ENCODE peak calls at places on chromosomes 2 and 18, in eight cellular contexts. One of them, this sample, is unnamed.

GRCh38 chr18:8084160-8084559 is 517.0 kb downstream of the PTPRM start:
- DNase-seq in upper lobe of right lung: no peak
- DNase-seq in breast epithelium: no peak
- DNase-seq in epithelial cell of esophagus: peak
- DNase-seq in small intestine: peak
- DNase-seq in AG04450: peak
- DNase-seq in effector memory CD4-positive, alpha-beta T cell: no peak
- DNase-seq in transverse colon: no peak
- DNase-seq in this sample: peak

GRCh38 chr2:101464841-101465240 is 10.1 kb downstream of the RFX8 start:
- DNase-seq in upper lobe of right lung: no peak
- DNase-seq in breast epithelium: no peak
- DNase-seq in epithelial cell of esophagus: peak
- DNase-seq in small intestine: no peak
- DNase-seq in AG04450: no peak
- DNase-seq in effector memory CD4-positive, alpha-beta T cell: no peak
- DNase-seq in transverse colon: no peak
- DNase-seq in this sample: peak

GRCh38 chr2:97950329-97951154 is 45.2 kb downstream of the TMEM131 start:
- DNase-seq in upper lobe of right lung: no peak
- DNase-seq in breast epithelium: no peak
- DNase-seq in epithelial cell of esophagus: peak
- DNase-seq in small intestine: no peak
- DNase-seq in AG04450: peak
- DNase-seq in effector memory CD4-positive, alpha-beta T cell: no peak
- DNase-seq in transverse colon: no peak
- DNase-seq in this sample: peak

GRCh38 chr2:30235008-30235655 is 3.8 kb downstream of the LBH start:
- DNase-seq in upper lobe of right lung: no peak
- DNase-seq in breast epithelium: no peak
- DNase-seq in epithelial cell of esophagus: peak
- DNase-seq in small intestine: no peak
- DNase-seq in AG04450: no peak
- DNase-seq in effector memory CD4-positive, alpha-beta T cell: peak
- DNase-seq in transverse colon: no peak
- DNase-seq in this sample: no peak

GRCh38 chr2:181823405-181823804 is 68.1 kb upstream of the ITPRID2 start:
- DNase-seq in upper lobe of right lung: no peak
- DNase-seq in breast epithelium: no peak
- DNase-seq in epithelial cell of esophagus: peak
- DNase-seq in small intestine: no peak
- DNase-seq in AG04450: no peak
- DNase-seq in effector memory CD4-positive, alpha-beta T cell: no peak
- DNase-seq in transverse colon: no peak
- DNase-seq in this sample: no peak

GRCh38 chr2:234395801-234396478 is 100.9 kb downstream of the ARL4C start:
- DNase-seq in upper lobe of right lung: no peak
- DNase-seq in breast epithelium: no peak
- DNase-seq in epithelial cell of esophagus: no peak
- DNase-seq in small intestine: no peak
- DNase-seq in AG04450: no peak
- DNase-seq in effector memory CD4-positive, alpha-beta T cell: no peak
- DNase-seq in transverse colon: no peak
- DNase-seq in this sample: no peak

GRCh38 chr2:12642855-12643254 is 73.9 kb upstream of the TRIB2 start:
- DNase-seq in upper lobe of right lung: no peak
- DNase-seq in breast epithelium: no peak
- DNase-seq in epithelial cell of esophagus: no peak
- DNase-seq in small intestine: no peak
- DNase-seq in AG04450: no peak
- DNase-seq in effector memory CD4-positive, alpha-beta T cell: no peak
- DNase-seq in transverse colon: no peak
- DNase-seq in this sample: no peak

GRCh38 chr2:159456500-159457426 is 159.6 kb downstream of the BAZ2B start:
- DNase-seq in upper lobe of right lung: no peak
- DNase-seq in breast epithelium: no peak
- DNase-seq in epithelial cell of esophagus: no peak
- DNase-seq in small intestine: no peak
- DNase-seq in AG04450: no peak
- DNase-seq in effector memory CD4-positive, alpha-beta T cell: no peak
- DNase-seq in transverse colon: no peak
- DNase-seq in this sample: peak

GRCh38 chr2:191304939-191305875 is 60.0 kb downstream of the MYO1B start:
- DNase-seq in upper lobe of right lung: no peak
- DNase-seq in breast epithelium: no peak
- DNase-seq in epithelial cell of esophagus: peak
- DNase-seq in small intestine: peak
- DNase-seq in AG04450: peak
- DNase-seq in effector memory CD4-positive, alpha-beta T cell: no peak
- DNase-seq in transverse colon: peak
- DNase-seq in this sample: peak

GRCh38 chr2:241980193-241980592 is 110.7 kb downstream of the RTP5 start:
- DNase-seq in upper lobe of right lung: no peak
- DNase-seq in breast epithelium: no peak
- DNase-seq in epithelial cell of esophagus: no peak
- DNase-seq in small intestine: peak
- DNase-seq in AG04450: no peak
- DNase-seq in effector memory CD4-positive, alpha-beta T cell: no peak
- DNase-seq in transverse colon: peak
- DNase-seq in this sample: no peak

GRCh38 chr18:9404565-9405060 is 70.0 kb downstream of the TWSG1 start:
- DNase-seq in upper lobe of right lung: no peak
- DNase-seq in breast epithelium: no peak
- DNase-seq in epithelial cell of esophagus: no peak
- DNase-seq in small intestine: no peak
- DNase-seq in AG04450: no peak
- DNase-seq in effector memory CD4-positive, alpha-beta T cell: no peak
- DNase-seq in transverse colon: no peak
- DNase-seq in this sample: no peak

GRCh38 chr18:64116806-64117205 is 32.1 kb downstream of the LINC00305 start:
- DNase-seq in upper lobe of right lung: no peak
- DNase-seq in breast epithelium: no peak
- DNase-seq in epithelial cell of esophagus: no peak
- DNase-seq in small intestine: no peak
- DNase-seq in AG04450: no peak
- DNase-seq in effector memory CD4-positive, alpha-beta T cell: no peak
- DNase-seq in transverse colon: no peak
- DNase-seq in this sample: no peak

GRCh38 chr2:112154246-112155110 is 16.3 kb downstream of the FBLN7 start:
- DNase-seq in upper lobe of right lung: peak
- DNase-seq in breast epithelium: no peak
- DNase-seq in epithelial cell of esophagus: no peak
- DNase-seq in small intestine: no peak
- DNase-seq in AG04450: no peak
- DNase-seq in effector memory CD4-positive, alpha-beta T cell: no peak
- DNase-seq in transverse colon: no peak
- DNase-seq in this sample: no peak

GRCh38 chr2:207504513-207505171 is 25.1 kb upstream of the CREB1 start:
- DNase-seq in upper lobe of right lung: no peak
- DNase-seq in breast epithelium: no peak
- DNase-seq in epithelial cell of esophagus: peak
- DNase-seq in small intestine: no peak
- DNase-seq in AG04450: no peak
- DNase-seq in effector memory CD4-positive, alpha-beta T cell: no peak
- DNase-seq in transverse colon: no peak
- DNase-seq in this sample: peak

GRCh38 chr2:58428286-58428552 is 187.1 kb upstream of the FANCL start:
- DNase-seq in upper lobe of right lung: no peak
- DNase-seq in breast epithelium: no peak
- DNase-seq in epithelial cell of esophagus: peak
- DNase-seq in small intestine: no peak
- DNase-seq in AG04450: no peak
- DNase-seq in effector memory CD4-positive, alpha-beta T cell: no peak
- DNase-seq in transverse colon: no peak
- DNase-seq in this sample: no peak

GRCh38 chr2:102103992-102104871 is 38.3 kb upstream of the IL1R1 start:
- DNase-seq in upper lobe of right lung: peak
- DNase-seq in breast epithelium: no peak
- DNase-seq in epithelial cell of esophagus: peak
- DNase-seq in small intestine: no peak
- DNase-seq in AG04450: no peak
- DNase-seq in effector memory CD4-positive, alpha-beta T cell: peak
- DNase-seq in transverse colon: peak
- DNase-seq in this sample: peak

GRCh38 chr2:217478831-217479435 is 523.9 kb downstream of the TNS1 start:
- DNase-seq in upper lobe of right lung: no peak
- DNase-seq in breast epithelium: no peak
- DNase-seq in epithelial cell of esophagus: no peak
- DNase-seq in small intestine: no peak
- DNase-seq in AG04450: no peak
- DNase-seq in effector memory CD4-positive, alpha-beta T cell: no peak
- DNase-seq in transverse colon: no peak
- DNase-seq in this sample: no peak

GRCh38 chr18:48072428-48073204 is 142.2 kb upstream of the SMAD2 start:
- DNase-seq in upper lobe of right lung: peak
- DNase-seq in breast epithelium: peak
- DNase-seq in epithelial cell of esophagus: peak
- DNase-seq in small intestine: no peak
- DNase-seq in AG04450: no peak
- DNase-seq in effector memory CD4-positive, alpha-beta T cell: no peak
- DNase-seq in transverse colon: no peak
- DNase-seq in this sample: no peak

DNA sequence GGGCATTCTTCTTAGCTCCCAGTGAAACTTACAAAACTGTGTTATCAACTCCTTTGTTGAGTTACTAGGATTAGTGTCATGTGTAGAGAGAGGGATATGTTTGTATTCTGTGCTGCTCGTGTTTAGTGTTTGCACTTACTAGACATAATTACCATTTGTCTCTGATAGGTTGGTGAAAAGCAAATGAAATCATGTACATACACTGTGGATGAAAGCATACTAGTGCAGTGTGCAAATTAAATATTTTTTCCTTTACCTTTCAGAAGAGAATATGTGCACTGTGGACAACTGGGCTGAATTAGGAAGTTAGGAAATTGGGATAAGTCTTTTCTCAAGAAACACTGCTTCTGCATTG is 1.2 kb downstream of the KIAA1328 start:
- DNase-seq in upper lobe of right lung: no peak
- DNase-seq in breast epithelium: no peak
- DNase-seq in epithelial cell of esophagus: no peak
- DNase-seq in small intestine: no peak
- DNase-seq in AG04450: no peak
- DNase-seq in effector memory CD4-positive, alpha-beta T cell: no peak
- DNase-seq in transverse colon: no peak
- DNase-seq in this sample: no peak
- H3K4me3 ChIP-seq in upper lobe of right lung: peak
- H3K4me3 ChIP-seq in breast epithelium: no peak
- H3K4me3 ChIP-seq in epithelial cell of esophagus: peak
- H3K4me3 ChIP-seq in small intestine: no peak
- H3K4me3 ChIP-seq in AG04450: peak
- H3K4me3 ChIP-seq in effector memory CD4-positive, alpha-beta T cell: no peak
- H3K4me3 ChIP-seq in transverse colon: no peak
- H3K4me3 ChIP-seq in this sample: peak

DNA sequence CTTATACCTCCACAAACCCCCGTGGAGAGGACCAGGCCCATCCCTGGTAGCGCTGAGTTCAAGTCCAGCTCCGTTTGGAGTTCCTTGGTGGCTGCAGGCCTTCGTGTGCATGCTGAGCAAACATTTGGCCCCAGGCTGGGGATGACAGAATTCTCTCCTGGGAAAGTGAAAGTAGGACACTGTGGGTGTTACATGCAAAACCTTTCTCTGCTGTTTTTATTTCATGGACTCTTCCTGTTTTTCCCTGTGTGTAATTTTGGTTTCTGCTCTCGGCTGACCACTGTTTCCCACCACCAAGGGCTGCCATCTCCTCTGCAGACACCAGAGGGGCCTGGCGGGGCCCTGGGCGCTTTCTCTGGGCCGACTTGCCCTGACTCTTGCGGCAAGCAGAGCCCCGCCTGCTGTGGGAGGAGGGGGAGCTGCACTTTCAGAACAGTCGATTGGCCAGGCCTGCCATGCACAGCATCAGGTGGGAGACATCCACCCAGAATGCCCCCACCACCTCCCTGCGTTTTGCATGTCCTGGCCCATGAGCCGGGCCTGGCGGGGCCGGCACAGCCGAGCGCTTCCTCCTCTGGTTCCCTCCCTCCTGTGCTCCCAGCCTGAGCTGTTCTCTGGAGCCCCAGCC is 102.4 kb downstream of the CABLES1 start:
- DNase-seq in upper lobe of right lung: peak
- DNase-seq in breast epithelium: peak
- DNase-seq in epithelial cell of esophagus: peak
- DNase-seq in small intestine: peak
- DNase-seq in AG04450: no peak
- DNase-seq in effector memory CD4-positive, alpha-beta T cell: peak
- DNase-seq in transverse colon: peak
- DNase-seq in this sample: peak
- H3K4me3 ChIP-seq in upper lobe of right lung: peak
- H3K4me3 ChIP-seq in breast epithelium: peak
- H3K4me3 ChIP-seq in epithelial cell of esophagus: no peak
- H3K4me3 ChIP-seq in small intestine: peak
- H3K4me3 ChIP-seq in AG04450: no peak
- H3K4me3 ChIP-seq in effector memory CD4-positive, alpha-beta T cell: peak
- H3K4me3 ChIP-seq in transverse colon: peak
- H3K4me3 ChIP-seq in this sample: peak

DNA sequence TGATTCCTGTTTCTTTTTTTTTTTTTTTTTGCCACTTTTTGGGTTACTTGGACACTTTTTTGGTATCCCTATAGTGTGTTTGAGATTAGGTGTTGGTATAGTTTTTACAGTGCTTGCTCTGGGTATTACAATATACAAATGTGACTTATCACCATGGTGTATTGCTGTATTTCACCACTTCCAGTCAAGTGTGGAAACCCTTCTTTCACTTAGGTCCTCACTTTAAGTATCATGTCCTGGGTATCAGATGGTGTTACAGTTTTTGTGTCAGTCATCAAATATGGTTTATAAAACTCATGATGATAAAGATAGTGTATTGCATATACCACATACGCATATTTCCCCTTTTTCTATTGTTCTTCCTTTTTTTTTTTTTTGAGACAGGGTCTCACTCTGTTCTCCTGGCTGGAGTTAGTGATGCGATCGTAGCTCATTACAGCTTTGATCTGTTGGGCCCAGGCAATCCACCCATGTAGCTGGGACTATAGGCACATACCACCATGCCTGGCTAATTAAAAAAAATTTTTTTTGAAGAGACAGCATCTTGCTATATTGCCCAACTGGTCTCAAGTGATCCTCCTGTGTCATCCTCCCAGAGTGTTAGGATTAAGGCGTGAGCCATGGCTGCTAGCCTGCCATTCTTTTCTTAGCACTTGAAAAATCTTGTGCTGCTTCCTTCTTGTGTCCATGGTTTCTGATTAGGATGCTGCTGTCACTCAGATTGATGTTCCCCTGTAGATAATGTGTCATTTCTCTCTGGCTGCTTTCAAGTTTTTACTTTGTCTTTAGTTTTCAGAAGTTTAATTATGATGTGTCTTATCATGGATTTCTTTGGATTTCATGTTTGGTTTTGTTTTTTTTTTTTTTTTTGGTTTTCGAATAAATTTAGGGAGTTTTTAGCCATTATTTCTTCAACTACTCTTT is 2.1 kb downstream of the ATP9B start:
- DNase-seq in upper lobe of right lung: no peak
- DNase-seq in breast epithelium: no peak
- DNase-seq in epithelial cell of esophagus: peak
- DNase-seq in small intestine: no peak
- DNase-seq in AG04450: no peak
- DNase-seq in effector memory CD4-positive, alpha-beta T cell: no peak
- DNase-seq in transverse colon: no peak
- DNase-seq in this sample: no peak
- H3K4me3 ChIP-seq in upper lobe of right lung: no peak
- H3K4me3 ChIP-seq in breast epithelium: no peak
- H3K4me3 ChIP-seq in epithelial cell of esophagus: no peak
- H3K4me3 ChIP-seq in small intestine: no peak
- H3K4me3 ChIP-seq in AG04450: no peak
- H3K4me3 ChIP-seq in effector memory CD4-positive, alpha-beta T cell: no peak
- H3K4me3 ChIP-seq in transverse colon: no peak
- H3K4me3 ChIP-seq in this sample: no peak

GRCh38 chr2:54570321-54570881 is 114.3 kb downstream of the SPTBN1 start:
- DNase-seq in upper lobe of right lung: no peak
- DNase-seq in breast epithelium: no peak
- DNase-seq in epithelial cell of esophagus: no peak
- DNase-seq in small intestine: no peak
- DNase-seq in AG04450: no peak
- DNase-seq in effector memory CD4-positive, alpha-beta T cell: no peak
- DNase-seq in transverse colon: no peak
- DNase-seq in this sample: peak
- H3K4me3 ChIP-seq in upper lobe of right lung: no peak
- H3K4me3 ChIP-seq in breast epithelium: no peak
- H3K4me3 ChIP-seq in epithelial cell of esophagus: no peak
- H3K4me3 ChIP-seq in small intestine: no peak
- H3K4me3 ChIP-seq in AG04450: no peak
- H3K4me3 ChIP-seq in effector memory CD4-positive, alpha-beta T cell: no peak
- H3K4me3 ChIP-seq in transverse colon: no peak
- H3K4me3 ChIP-seq in this sample: no peak